ENCODE peak calls at places on chromosomes 4 and X, in eight cellular contexts. H is progenitor cell of endocrine pancreas; E is NCI-H1092; A is stimulated activated CD4-positive, alpha-beta T cell treated with anti-CD3 and anti-CD28 coated beads, TNF-alpha, amount 100 ng/mL, for 48 hours; N is coronary artery; O is neural crest cell; U is fibroblast of mammary gland; X is ovary. V is an unnamed sample.

GRCh38 chr4:150078041-150078995 is at the start of gene DCLK2:
- DNase-seq in H (peak; percentile 49), E (peak; percentile 52), A (no peak), N (peak; percentile 89), O (peak; percentile 66), U (peak; percentile 84), X (peak; percentile 86), V (peak; percentile 26)

GRCh38 chr4:155639674-155640529 is 26.7 kb upstream of the GUCY1A1 start:
- DNase-seq in H (no peak), E (no peak), A (no peak), N (no peak), O (no peak), U (no peak), X (no peak), V (no peak)

GRCh38 chr4:120691536-120691935 is 231.0 kb downstream of the PRDM5 start:
- DNase-seq in H (no peak), E (no peak), A (no peak), N (no peak), O (no peak), U (peak; percentile 44), X (no peak), V (no peak)

GRCh38 chr4:5203925-5204324 is 152.6 kb downstream of the STK32B start:
- DNase-seq in H (no peak), E (no peak), A (no peak), N (no peak), O (no peak), U (peak; percentile 18), X (no peak), V (no peak)

GRCh38 chr4:64911846-64912245 is 502.6 kb upstream of the TECRL start:
- DNase-seq in H (no peak), E (no peak), A (no peak), N (no peak), O (no peak), U (no peak), X (no peak), V (no peak)

GRCh38 chr4:152939655-152940054 is 3.5 kb downstream of the FHDC1 start:
- DNase-seq in H (no peak), E (no peak), A (no peak), N (no peak), O (no peak), U (no peak), X (no peak), V (no peak)

GRCh38 chr4:7422098-7422897 is 12.4 kb downstream of the PSAPL1 start:
- DNase-seq in H (no peak), E (no peak), A (no peak), N (peak; percentile 55), O (no peak), U (no peak), X (no peak), V (no peak)

GRCh38 chr4:141957416-141957815 is 321.0 kb downstream of the IL15 start:
- DNase-seq in H (no peak), E (no peak), A (no peak), N (no peak), O (no peak), U (no peak), X (no peak), V (no peak)

GRCh38 chr4:157045507-157046127 is 30.3 kb upstream of the GLRB start:
- DNase-seq in H (no peak), E (peak; percentile 6), A (no peak), N (no peak), O (no peak), U (peak; percentile 81), X (peak; percentile 30), V (peak; percentile 52)

GRCh38 chr4:15592799-15593198 is 62.4 kb downstream of the FBXL5 start:
- DNase-seq in H (no peak), E (no peak), A (no peak), N (no peak), O (no peak), U (no peak), X (no peak), V (no peak)

GRCh38 chr4:180665481-180665880 is 1577.7 kb upstream of the TENM3 start:
- DNase-seq in H (no peak), E (no peak), A (no peak), N (no peak), O (no peak), U (no peak), X (no peak), V (peak; percentile 46)

GRCh38 chr4:165814256-165815010 is 58.6 kb upstream of the TLL1 start:
- DNase-seq in H (no peak), E (no peak), A (no peak), N (no peak), O (no peak), U (peak; percentile 65), X (no peak), V (no peak)

GRCh38 chr4:38204317-38205060 is 244.3 kb downstream of the PTTG2 start:
- DNase-seq in H (no peak), E (no peak), A (no peak), N (no peak), O (no peak), U (no peak), X (no peak), V (no peak)

GRCh38 chrX:30938295-30938694 is 49.2 kb upstream of the TAB3 start:
- DNase-seq in H (no peak), E (no peak), A (no peak), N (no peak), O (no peak), U (no peak), X (no peak), V (no peak)

GRCh38 chr4:158825443-158826036 is 56.7 kb downstream of the FNIP2 start:
- DNase-seq in H (no peak), E (no peak), A (no peak), N (no peak), O (no peak), U (no peak), X (no peak), V (no peak)

V was measured in NCI-H748 treated with DMSO at 0.1 percent for 48 hours.